ENCODE peak calls at places on chromosomes 11 and 22, in four cellular contexts. J, D, L and A are unnamed samples.

GRCh38 chr11:17762309-17762974 is 27.9 kb downstream of the KCNC1 start:
- DNase-seq in L (no peak), D (no peak), J (no peak), A (no peak)

GRCh38 chr22:44116331-44116730 is 64.4 kb upstream of the PARVG start:
- DNase-seq in L (no peak), D (no peak), J (no peak), A (no peak)

GRCh38 chr11:1051356-1052132 is 15.0 kb upstream of the MUC6 start:
- DNase-seq in J (no peak), D (no peak), L (no peak), A (no peak)

GRCh38 chr11:93494341-93494740 is 48.9 kb downstream of the SMCO4 start:
- DNase-seq in D (no peak), J (no peak), L (peak), A (peak)

GRCh38 chr11:99548264-99548663 is 527.5 kb downstream of the CNTN5 start:
- DNase-seq in J (no peak), D (no peak), L (no peak), A (no peak)

GRCh38 chr11:44018127-44018521 is 29.7 kb upstream of the ACCSL start:
- DNase-seq in D (peak), J (no peak), L (no peak), A (no peak)

GRCh38 chr22:26770624-26771023 is 113.2 kb downstream of the MIAT start:
- DNase-seq in J (no peak), L (peak), D (no peak), A (no peak)

GRCh38 chr22:46612904-46613605 is 7.1 kb upstream of the GRAMD4 start:
- DNase-seq in J (no peak), D (no peak), L (no peak), A (no peak)

GRCh38 chr22:30705710-30706651 is 11.3 kb downstream of the OSBP2 start:
- DNase-seq in L (peak), J (no peak), D (no peak), A (no peak)

GRCh38 chr22:39327995-39328754 is 8.8 kb upstream of the RPL3 start:
- DNase-seq in L (no peak), D (no peak), J (no peak), A (no peak)
- TF ChIP-seq CTCF in L (no peak), D (no peak), J (no peak), A (no peak)

DNA sequence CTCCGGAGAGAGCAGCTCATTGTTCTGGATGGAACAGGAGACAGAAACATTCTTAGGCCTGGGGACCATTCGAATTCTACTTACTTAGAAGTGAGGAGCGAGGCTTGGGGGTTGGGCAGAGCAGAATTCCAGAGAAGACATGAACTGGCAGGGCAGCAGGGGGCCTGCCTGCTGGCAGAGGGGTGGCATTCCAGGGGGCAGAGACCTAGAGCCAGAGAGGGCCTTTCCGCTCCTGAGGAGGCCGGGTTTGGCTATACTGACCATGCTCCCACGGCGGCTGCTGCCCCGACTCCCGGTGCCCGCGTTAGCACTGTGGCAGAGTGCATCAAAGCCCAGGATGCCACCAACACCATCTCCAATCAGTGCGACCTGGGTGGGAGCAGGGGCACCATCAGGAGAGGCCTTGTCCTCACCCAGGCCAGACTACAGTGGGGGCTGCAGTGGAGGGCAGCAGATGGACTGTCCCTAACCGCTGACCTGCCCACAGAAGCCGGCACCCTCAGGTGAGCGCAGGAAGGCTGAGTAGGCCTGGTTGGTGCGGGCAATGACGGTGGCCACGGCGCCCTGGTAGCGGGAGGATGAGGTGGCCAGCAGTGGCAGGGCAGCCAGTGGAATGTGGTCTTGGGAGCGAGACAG is 7.4 kb downstream of the PITPNM1 start:
- DNase-seq in D (no peak), L (no peak), J (no peak), A (no peak)
- H3K4me3 ChIP-seq in D (no peak), L (no peak), J (no peak), A (no peak)

DNA sequence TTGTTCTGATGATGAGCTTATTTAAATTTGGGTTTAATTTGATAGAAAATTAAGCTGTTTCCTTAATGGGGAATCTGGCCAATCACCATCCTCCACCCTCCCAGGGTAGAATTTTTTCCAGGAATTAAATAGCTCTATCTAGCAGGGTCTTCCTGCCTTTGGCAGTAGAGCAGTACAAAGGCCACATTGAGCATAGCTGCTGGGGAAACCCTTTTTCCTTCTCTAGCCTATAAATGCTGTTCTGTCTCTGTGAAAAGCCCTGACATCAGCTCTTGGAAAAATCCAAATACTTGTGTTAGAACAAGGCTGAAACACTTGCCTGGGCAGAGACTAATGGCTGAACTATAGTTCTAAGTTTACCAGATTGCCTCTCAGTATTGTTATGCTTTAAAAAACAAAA is 55.1 kb downstream of the ARHGEF12 start:
- DNase-seq in L (no peak), D (no peak), J (no peak), A (no peak)
- TF ChIP-seq CTCF in L (no peak), D (no peak), J (no peak), A (no peak)

GRCh38 chr22:41914611-41915034 is 251 bp downstream of the SHISA8 start:
- DNase-seq in D (no peak), L (no peak), J (no peak), A (no peak)
- H3K4me3 ChIP-seq in D (peak), L (no peak), J (peak), A (no peak)

GRCh38 chr11:86374121-86374520 is 566 bp upstream of the CCDC81 start:
- DNase-seq in D (no peak), L (no peak), J (no peak), A (no peak)
- TF ChIP-seq CTCF in D (no peak), L (no peak), J (no peak), A (no peak)

GRCh38 chr11:95248666-95249467 is 17.9 kb upstream of the SESN3 start:
- DNase-seq in D (no peak), J (no peak), L (no peak), A (no peak)

GRCh38 chr11:95255523-95256165 is 24.6 kb upstream of the SESN3 start:
- DNase-seq in J (no peak), L (no peak), D (no peak), A (no peak)

GRCh38 chr11:95256204-95256819 is 25.3 kb upstream of the SESN3 start:
- DNase-seq in J (no peak), D (no peak), L (no peak), A (no peak)

GRCh38 chr11:95257596-95257995 is 26.6 kb upstream of the SESN3 start:
- DNase-seq in L (no peak), J (no peak), D (no peak), A (no peak)

DNA sequence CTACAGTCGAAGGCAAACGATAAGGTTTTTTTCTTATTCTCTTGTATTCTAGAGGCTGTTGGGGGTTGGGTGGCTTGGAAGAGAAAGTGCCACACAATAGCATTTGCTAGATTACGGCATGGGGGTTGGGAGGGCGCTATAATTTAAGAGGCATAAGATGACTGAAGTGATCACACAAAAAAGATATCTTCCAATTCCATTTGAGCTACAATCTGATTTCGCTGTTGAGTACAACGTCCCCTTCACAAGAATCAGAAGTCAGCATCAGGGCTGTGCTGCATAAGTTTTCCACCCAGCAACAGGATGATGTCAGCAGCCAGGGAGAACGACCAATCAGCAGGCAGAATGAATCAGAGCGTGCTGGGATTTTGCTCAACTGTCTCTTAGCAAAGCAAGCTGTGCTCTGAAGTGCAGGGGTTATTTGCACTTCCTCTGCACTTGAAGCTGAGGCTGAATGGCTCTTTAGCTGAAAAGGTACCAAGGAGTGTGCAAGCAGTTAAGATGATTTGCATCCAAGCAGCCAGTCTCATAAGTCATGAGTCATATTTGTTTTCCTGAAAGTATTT is 23.2 kb upstream of the SESN3 start:
- DNase-seq in L (peak), D (peak), J (peak), A (peak)
- H3K4me3 ChIP-seq in L (peak), D (no peak), J (peak), A (peak)

DNA sequence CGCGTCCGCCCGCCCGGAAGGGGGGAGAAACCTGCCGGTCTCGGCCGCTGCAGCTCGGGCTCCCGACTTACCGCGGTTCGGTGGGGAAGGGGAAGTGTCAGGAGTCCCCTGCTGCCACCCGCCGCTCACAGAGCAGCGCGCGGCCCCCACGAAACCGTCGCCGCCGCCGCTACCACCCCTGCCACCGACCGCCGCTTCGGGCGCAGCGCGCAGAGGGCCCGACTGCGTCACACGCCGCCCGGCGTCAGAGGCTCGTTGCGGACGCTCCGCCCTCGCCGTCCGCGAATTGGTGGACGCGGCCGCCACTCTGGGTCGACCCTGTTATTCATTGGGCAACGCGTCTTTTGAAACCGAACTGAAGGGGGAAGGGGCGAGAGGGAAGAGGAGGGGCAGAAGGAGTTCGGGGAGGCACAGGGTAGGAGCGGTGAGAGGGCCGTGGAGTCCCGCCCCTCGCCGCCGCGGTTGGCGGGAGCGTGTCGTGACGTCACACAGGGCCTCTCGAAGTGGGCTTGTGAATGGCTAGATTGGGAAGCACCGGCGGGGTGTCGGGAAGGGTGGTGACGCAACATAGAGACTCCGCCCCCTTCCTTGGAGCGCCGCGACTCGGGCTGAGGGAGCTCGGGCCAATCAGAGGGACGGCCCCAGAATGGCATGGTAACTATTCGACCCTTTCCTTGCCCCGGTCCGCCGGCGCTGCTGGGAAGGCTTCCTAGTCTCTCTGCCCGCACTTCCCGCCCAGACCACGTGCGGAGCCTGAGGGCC is at the start of gene NUP98:
- DNase-seq in D (peak), L (peak), J (peak), A (peak)
- TF ChIP-seq CTCF in D (no peak), L (no peak), J (no peak), A (no peak)

GRCh38 chr22:42432020-42432596 is at the start of gene NFAM1:
- DNase-seq in J (no peak), L (no peak), D (peak), A (no peak)
- H3K4me3 ChIP-seq in J (peak), L (no peak), D (peak), A (no peak)